ENCODE peak calls at places on chromosome X, in four cellular contexts. K is T-helper 2 cell, W is mammary epithelial cell, F is WERI-Rb-1. V is an unnamed sample.

GRCh38 chrX:153381684-153382532 is 19.2 kb downstream of the PNMA6E start:
- DNase-seq in K (no peak), W (peak; percentile 9), F (peak; percentile 66), V (no peak)

GRCh38 chrX:105167233-105167632 is 53.3 kb downstream of the TEX13A start:
- DNase-seq in K (no peak), W (peak; percentile 76), F (no peak), V (no peak)

GRCh38 chrX:49756692-49757091 is 60.9 kb upstream of the PAGE1 start:
- DNase-seq in K (no peak), W (no peak), F (no peak), V (no peak)

GRCh38 chrX:129932137-129932791 is 26.3 kb downstream of the UTP14A start:
- DNase-seq in K (peak; percentile 51), W (peak; percentile 46), F (peak; percentile 92), V (peak; percentile 31)

GRCh38 chrX:153885208-153885787 is 675 bp downstream of the L1CAM start:
- DNase-seq in K (no peak), W (no peak), F (peak; percentile 57), V (no peak)

GRCh38 chrX:107982356-107982755 is at the start of gene TEX13B:
- DNase-seq in K (no peak), W (no peak), F (no peak), V (no peak)

GRCh38 chrX:136731207-136731782 is 49.4 kb downstream of the ARHGEF6 start:
- DNase-seq in K (no peak), W (no peak), F (no peak), V (no peak)

GRCh38 chrX:43493751-43494150 is 162.3 kb upstream of the MAOA start:
- DNase-seq in K (no peak), W (no peak), F (no peak), V (no peak)

GRCh38 chrX:71285929-71286328 is 2.5 kb downstream of the NONO start:
- DNase-seq in K (no peak), W (no peak), F (no peak), V (no peak)

GRCh38 chrX:51144828-51145442 is 187.7 kb upstream of the NUDT10 start:
- DNase-seq in K (no peak), W (peak; percentile 16), F (peak; percentile 47), V (no peak)

GRCh38 chrX:109155161-109155560 is 326.7 kb downstream of the GUCY2F start:
- DNase-seq in K (no peak), W (peak; percentile 61), F (no peak), V (no peak)

GRCh38 chrX:24647257-24648058 is at the start of gene PCYT1B:
- DNase-seq in K (peak; percentile 36), W (peak; percentile 80), F (no peak), V (peak; percentile 32)

GRCh38 chrX:10014462-10015373 is 47.6 kb downstream of the CLDN34 start:
- DNase-seq in K (peak; percentile 68), W (peak; percentile 77), F (peak; percentile 87), V (peak; percentile 35)

GRCh38 chrX:149858592-149858991 is 22.4 kb upstream of the MAGEA8 start:
- DNase-seq in K (peak; percentile 17), W (no peak), F (no peak), V (no peak)

GRCh38 chrX:102720237-102721168 is at the start of gene GPRASP3:
- DNase-seq in K (peak; percentile 42), W (peak; percentile 63), F (peak; percentile 77), V (peak; percentile 62)

GRCh38 chrX:55056820-55057690 is 17.8 kb upstream of the PAGE2B start:
- DNase-seq in K (peak; percentile 42), W (no peak), F (no peak), V (no peak)

GRCh38 chrX:3393168-3393567 is 46.7 kb upstream of the MXRA5 start:
- DNase-seq in K (no peak), W (no peak), F (no peak), V (no peak)

GRCh38 chrX:15299945-15300851 is 15.2 kb downstream of the ASB11 start:
- DNase-seq in K (no peak), W (no peak), F (no peak), V (no peak)

GRCh38 chrX:39652336-39652735 is 445.4 kb downstream of the BCOR start:
- DNase-seq in K (no peak), W (no peak), F (no peak), V (no peak)

GRCh38 chrX:1685460-1685859 is 70.6 kb downstream of the ASMT start:
- DNase-seq in K (no peak), W (no peak), F (no peak), V (no peak)

GRCh38 chrX:7153231-7153630 is 5.3 kb upstream of the PUDP start:
- DNase-seq in K (no peak), W (no peak), F (no peak), V (no peak)

GRCh38 chrX:102832661-102833060 is 104.4 kb upstream of the RAB40AL start:
- DNase-seq in K (no peak), W (peak; percentile 53), F (no peak), V (no peak)

GRCh38 chrX:5753291-5753690 is 475.4 kb downstream of the NLGN4X start:
- DNase-seq in K (no peak), W (no peak), F (no peak), V (no peak)

GRCh38 chrX:54639346-54640102 is 109.5 kb downstream of the GNL3L start:
- DNase-seq in K (peak; percentile 84), W (peak; percentile 92), F (peak; percentile 94), V (peak; percentile 75)

GRCh38 chrX:8144925-8145324 is 26.1 kb downstream of the VCX2 start:
- DNase-seq in K (no peak), W (no peak), F (no peak), V (no peak)

GRCh38 chrX:109537324-109537665 is 651 bp downstream of the NXT2 start:
- DNase-seq in K (no peak), W (peak; percentile 84), F (no peak), V (no peak)

GRCh38 chrX:36974896-36975295 is 33.3 kb upstream of the FAM47C start:
- DNase-seq in K (no peak), W (no peak), F (no peak), V (no peak)

GRCh38 chrX:29617725-29618124 is 597.6 kb upstream of the MAGEB2 start:
- DNase-seq in K (no peak), W (no peak), F (no peak), V (no peak)

V was measured in omental fat pad.